ENCODE peak calls at places on chromosomes 11 and 22, in six cellular contexts. R is heart right ventricle, O is ovary, B is psoas muscle, J is PC-3, F is A549. E is an unnamed sample.

GRCh38 chr11:2929511-2929879 is 275 bp upstream of the PHLDA2 start:
- DNase-seq in J (peak), B (peak), F (peak), R (no peak), O (no peak), E (peak)

GRCh38 chr11:22459053-22459452 is 120.9 kb downstream of the SLC17A6 start:
- DNase-seq in J (peak), R (no peak), B (no peak), O (no peak), F (no peak), E (no peak)

GRCh38 chr11:108975641-108976071 is 310.8 kb downstream of the DDX10 start:
- DNase-seq in J (no peak), F (no peak), B (no peak), O (no peak), R (peak), E (no peak)

GRCh38 chr11:93740802-93741093 is 547 bp downstream of the TAF1D start:
- DNase-seq in F (peak), B (peak), O (peak), J (peak), R (peak), E (peak)

GRCh38 chr22:38566726-38567504 is 3.1 kb downstream of the DMC1 start:
- DNase-seq in O (no peak), R (no peak), J (no peak), B (no peak), F (no peak), E (no peak)

GRCh38 chr11:77191429-77191822 is 63.4 kb downstream of the MYO7A start:
- DNase-seq in B (no peak), J (peak), F (peak), O (no peak), R (no peak), E (no peak)

GRCh38 chr22:39559456-39560105 is 11.0 kb upstream of the CACNA1I start:
- DNase-seq in J (peak), F (no peak), B (no peak), R (no peak), O (no peak), E (no peak)

GRCh38 chr11:97007283-97007682 is 617.5 kb downstream of the JRKL start:
- DNase-seq in R (no peak), B (no peak), O (no peak), F (no peak), J (no peak), E (peak)

GRCh38 chr22:24486501-24486921 is 8.6 kb upstream of the UPB1 start:
- DNase-seq in O (no peak), B (no peak), J (peak), F (no peak), R (no peak), E (no peak)

GRCh38 chr22:21450858-21451331 is 16.3 kb upstream of the TMEM191C start:
- DNase-seq in R (peak), O (no peak), B (no peak), F (no peak), J (no peak), E (no peak)

GRCh38 chr11:57432714-57433163 is 5.8 kb upstream of the SLC43A3 start:
- DNase-seq in R (no peak), F (no peak), O (no peak), B (no peak), J (peak), E (no peak)

GRCh38 chr11:975824-976223 is 50.2 kb downstream of the AP2A2 start:
- DNase-seq in O (no peak), J (no peak), F (peak), R (no peak), B (no peak), E (no peak)

GRCh38 chr22:24937114-24937513 is 9.4 kb downstream of the LHFPL7 start:
- DNase-seq in O (no peak), F (peak), R (no peak), J (peak), B (no peak), E (peak)

GRCh38 chr11:128171496-128171895 is 415.9 kb downstream of the ETS1 start:
- DNase-seq in O (no peak), F (no peak), R (no peak), B (no peak), J (peak), E (no peak)

GRCh38 chr22:48367731-48368130 is 1459.9 kb downstream of the BRD1 start:
- DNase-seq in R (no peak), F (no peak), B (no peak), J (no peak), O (no peak), E (no peak)

GRCh38 chr22:36155702-36156101 is 4.9 kb downstream of the APOL3 start:
- DNase-seq in F (no peak), B (peak), R (peak), O (peak), J (no peak), E (peak)

DNA sequence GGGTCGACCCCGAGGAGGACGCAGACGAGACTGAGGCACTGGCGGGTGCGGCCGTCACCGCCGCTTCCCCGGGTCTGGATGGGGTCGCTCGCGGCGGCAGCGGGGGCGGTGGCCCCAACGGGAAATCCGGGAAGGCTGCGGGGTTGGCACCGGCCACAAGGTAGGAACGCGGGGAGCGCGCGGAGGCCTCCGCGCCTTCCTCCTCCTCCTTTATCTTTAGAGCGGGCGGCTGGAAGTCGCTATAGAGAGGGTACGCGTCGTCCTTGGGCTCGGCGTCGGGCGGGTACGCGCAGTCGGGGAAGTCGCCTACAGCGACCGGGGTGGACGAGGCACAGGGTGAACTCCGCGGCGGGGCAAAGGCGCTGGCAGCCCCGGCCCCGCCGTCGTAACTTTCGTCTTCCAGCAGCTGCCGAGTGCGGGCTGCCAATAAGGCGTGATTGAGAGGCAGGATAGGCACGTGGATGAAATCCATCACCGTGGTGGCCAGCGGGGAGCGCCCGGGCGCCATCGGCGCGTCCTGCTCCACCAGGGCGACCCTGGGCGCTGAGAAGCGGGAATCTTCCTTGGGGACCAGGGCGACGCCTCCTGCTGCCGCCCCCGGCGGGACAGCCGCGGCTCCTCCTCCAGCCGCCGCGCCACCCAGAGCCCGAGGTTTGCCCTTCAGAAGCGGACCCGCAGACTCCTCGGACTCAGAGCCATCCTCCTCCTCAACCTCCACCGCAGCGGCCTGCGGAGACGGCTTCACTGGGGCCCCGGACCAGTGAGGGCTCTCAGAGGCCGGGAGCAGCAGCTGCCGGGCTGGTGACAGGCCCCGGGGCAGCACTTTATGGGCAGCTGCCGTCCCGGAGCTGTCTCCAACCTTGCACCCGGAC is 1.7 kb downstream of the PGR start:
- DNase-seq in O (peak), F (no peak), J (no peak), B (peak), R (peak), E (no peak)
- H3K4me3 ChIP-seq in O (peak), F (peak), J (no peak), B (peak), R (peak), E (peak)

GRCh38 chr11:70695086-70695960 is 297.0 kb downstream of the CTTN start:
- DNase-seq in R (no peak), B (no peak), J (no peak), F (no peak), O (no peak), E (no peak)

GRCh38 chr11:70689764-70690163 is 291.4 kb downstream of the CTTN start:
- DNase-seq in F (no peak), R (no peak), J (no peak), B (no peak), O (no peak), E (no peak)

GRCh38 chr11:70694371-70694770 is 296.0 kb downstream of the CTTN start:
- DNase-seq in R (no peak), O (no peak), F (no peak), B (no peak), J (no peak), E (no peak)

GRCh38 chr11:70696076-70696475 is 297.7 kb downstream of the CTTN start:
- DNase-seq in O (no peak), B (no peak), F (no peak), J (no peak), R (no peak), E (no peak)

GRCh38 chr11:70692131-70692530 is 293.8 kb downstream of the CTTN start:
- DNase-seq in B (no peak), J (no peak), O (no peak), F (no peak), R (no peak), E (no peak)
- H3K27ac ChIP-seq in B (no peak), J (no peak), O (no peak), F (no peak), R (no peak), E (no peak)

GRCh38 chr11:75241906-75242644 is 1.5 kb downstream of the TPBGL start:
- DNase-seq in B (no peak), F (no peak), R (no peak), O (no peak), J (no peak), E (no peak)
- H3K4me3 ChIP-seq in B (peak), F (peak), R (peak), O (peak), J (peak), E (peak)

DNA sequence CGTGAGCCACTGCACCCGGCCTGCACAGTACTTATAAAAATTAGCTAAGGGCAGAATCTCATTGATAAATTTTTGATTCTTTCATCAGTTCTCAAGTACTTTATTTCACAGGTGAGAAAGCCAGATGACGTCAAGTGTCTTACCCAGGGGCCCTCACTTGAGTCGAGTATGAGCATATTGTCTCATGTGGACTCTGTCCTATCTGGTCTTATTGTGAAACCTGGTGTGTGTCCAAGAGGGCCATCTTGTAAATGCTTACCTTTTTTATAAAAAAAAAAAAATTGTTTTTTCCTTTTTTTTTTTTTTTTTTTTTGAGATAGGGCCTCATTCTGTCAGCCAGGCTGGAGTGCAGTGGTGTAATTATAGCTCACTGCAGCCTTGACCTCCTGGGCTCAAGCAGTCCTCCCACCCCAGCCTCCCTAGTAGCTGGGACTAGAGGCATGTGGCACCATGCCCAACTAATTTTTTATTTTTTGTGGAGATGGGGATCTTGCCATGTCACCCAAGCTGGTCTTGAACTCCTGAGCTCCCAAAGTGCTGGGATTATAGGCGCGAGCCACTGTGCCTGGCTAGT is 6.0 kb downstream of the ACO2 start:
- DNase-seq in J (no peak), O (no peak), R (no peak), B (no peak), F (no peak), E (no peak)
- H3K27ac ChIP-seq in J (no peak), O (no peak), R (no peak), B (peak), F (no peak), E (no peak)

DNA sequence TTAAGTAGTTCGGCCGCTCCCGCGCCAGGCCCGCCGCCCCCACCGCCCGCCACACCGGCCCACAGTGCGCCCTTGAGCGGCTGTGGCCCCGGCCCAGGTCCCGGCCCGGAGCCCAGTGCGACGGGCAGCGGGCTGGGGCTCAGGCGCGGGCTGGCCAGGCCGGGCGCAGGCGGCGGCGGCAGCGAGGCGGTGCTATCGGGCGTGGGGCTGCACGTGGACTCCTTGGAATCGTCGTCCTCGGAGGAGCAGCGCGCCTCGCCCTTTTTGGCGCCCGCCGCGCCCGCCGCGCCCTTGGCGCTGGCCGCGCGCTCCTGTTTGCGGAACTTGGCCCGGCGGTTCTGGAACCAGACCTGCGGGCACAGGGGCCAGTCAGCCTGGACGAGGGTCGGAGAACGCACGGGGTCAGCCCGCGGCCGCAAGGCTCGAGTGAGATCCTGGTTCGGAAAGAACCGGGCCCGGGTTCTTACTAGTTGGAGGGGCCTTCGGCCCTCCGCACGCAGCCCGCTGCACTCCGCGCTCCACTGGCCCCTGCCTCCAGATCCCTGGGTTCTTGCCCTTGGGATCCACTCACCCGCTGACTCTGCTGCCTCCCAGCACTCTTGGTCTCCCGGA is 4.0 kb downstream of the PHOX2A start:
- DNase-seq in R (peak), F (no peak), O (peak), J (peak), B (peak), E (peak)
- H3K4me3 ChIP-seq in R (peak), F (no peak), O (peak), J (peak), B (peak), E (no peak)

DNA sequence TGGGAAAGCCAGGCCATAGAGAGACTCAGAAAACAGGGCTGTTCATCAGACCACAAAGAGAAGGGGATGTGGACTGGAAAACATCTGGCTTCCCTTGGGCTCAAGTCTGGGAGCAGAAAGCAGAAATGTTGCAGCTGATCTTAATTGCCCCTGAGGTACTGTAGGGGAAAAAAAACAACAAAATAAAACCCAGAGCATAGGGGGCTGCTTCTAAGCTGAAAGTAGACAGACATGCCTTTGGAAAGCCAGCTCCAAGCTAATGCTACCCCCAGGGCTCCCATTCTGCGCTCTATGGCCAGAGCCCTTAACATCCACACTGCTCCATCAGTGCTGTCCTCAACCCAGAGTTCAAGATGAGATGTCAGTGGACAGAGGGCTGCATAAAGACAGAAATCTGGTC is 2.0 kb upstream of the PACSIN3 start:
- DNase-seq in J (no peak), O (no peak), F (no peak), R (no peak), B (no peak), E (no peak)
- H3K27ac ChIP-seq in J (no peak), O (no peak), F (peak), R (peak), B (peak), E (no peak)

GRCh38 chr22:29204617-29205183 is 996 bp upstream of the EMID1 start:
- DNase-seq in O (no peak), F (no peak), B (no peak), R (no peak), J (no peak), E (no peak)
- H3K4me3 ChIP-seq in O (no peak), F (no peak), B (no peak), R (no peak), J (no peak), E (no peak)

GRCh38 chr11:65615950-65616574 is 486 bp downstream of the PCNX3 start:
- DNase-seq in O (no peak), B (peak), R (no peak), J (peak), F (peak), E (no peak)

GRCh38 chr11:65616575-65617001 is 1.0 kb downstream of the PCNX3 start:
- DNase-seq in F (no peak), O (no peak), J (no peak), B (no peak), R (no peak), E (peak)

GRCh38 chr11:65618763-65619162 is 3.2 kb downstream of the PCNX3 start:
- DNase-seq in J (no peak), O (no peak), F (no peak), R (no peak), B (no peak), E (no peak)

GRCh38 chr11:65617990-65618751 is 2.6 kb downstream of the PCNX3 start:
- DNase-seq in O (no peak), B (no peak), F (no peak), J (no peak), R (no peak), E (no peak)

DNA sequence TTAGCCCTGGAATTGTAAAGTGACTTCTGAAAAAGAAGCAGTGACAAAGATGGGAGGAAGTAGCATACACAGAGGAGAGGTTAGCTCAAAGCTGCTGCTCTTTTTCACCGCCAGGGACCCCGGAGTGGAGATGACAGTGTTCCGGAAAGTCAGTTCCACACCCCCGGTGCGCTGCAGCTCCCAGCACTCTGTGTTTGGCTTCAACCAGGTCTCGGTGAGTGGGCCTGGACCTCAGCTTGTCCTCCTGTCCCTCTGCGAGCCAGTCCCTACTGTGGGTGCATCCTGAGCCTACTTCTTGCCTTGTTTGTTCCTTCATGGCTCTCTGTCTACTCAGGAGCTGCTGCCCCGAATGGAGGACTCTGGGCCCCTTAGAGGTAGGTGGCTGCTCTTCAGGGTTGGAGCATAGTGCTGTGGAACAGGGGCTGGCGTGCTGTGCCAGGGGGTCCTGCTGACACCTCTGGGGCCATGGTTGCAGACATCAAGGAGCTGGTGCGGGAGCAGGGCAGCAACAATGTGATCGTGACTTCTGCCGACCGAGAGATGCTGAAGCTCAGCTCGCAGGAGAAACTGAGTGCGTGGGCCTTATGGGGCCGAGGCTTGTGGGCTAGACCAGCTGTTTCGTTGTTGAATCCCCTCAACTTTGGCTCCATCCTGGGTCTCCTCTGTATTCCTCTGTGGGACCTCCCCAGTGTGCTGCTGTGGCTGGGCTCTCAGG is 1.7 kb downstream of the PCNX3 start:
- DNase-seq in O (no peak), R (no peak), F (no peak), B (no peak), J (no peak), E (no peak)
- H3K27ac ChIP-seq in O (no peak), R (no peak), F (peak), B (no peak), J (no peak), E (no peak)

GRCh38 chr11:114137838-114138237 is 78.3 kb downstream of the ZBTB16 start:
- DNase-seq in R (no peak), J (no peak), O (no peak), B (no peak), F (no peak), E (no peak)
- H3K4me3 ChIP-seq in R (no peak), J (no peak), O (no peak), B (no peak), F (no peak), E (no peak)